ENCODE peak calls at places on chromosomes 5 and 9, in ten cellular contexts. One of them, this sample, is unnamed. For H3K4me1, the result is how much of the 10 kb centered on the place peaks cover.

GRCh38 chr5:179793470-179794139 is at the start of gene LTC4S:
- DNase-seq in psoas muscle: peak
- DNase-seq in adrenal gland: peak
- DNase-seq in stomach: peak
- DNase-seq in hepatocyte: no peak
- DNase-seq in IMR-90: peak
- DNase-seq in pancreas: peak
- DNase-seq in thoracic aorta: no peak
- DNase-seq in lung: peak
- DNase-seq in CD8-positive, alpha-beta T cell: no peak
- DNase-seq in this sample: peak

GRCh38 chr5:150779397-150780179 is 1.0 kb downstream of the SMIM3 start:
- DNase-seq in CD8-positive, alpha-beta T cell: no peak
- DNase-seq in lung: no peak
- DNase-seq in stomach: no peak
- DNase-seq in IMR-90: peak
- DNase-seq in pancreas: no peak
- DNase-seq in thoracic aorta: no peak
- DNase-seq in adrenal gland: no peak
- DNase-seq in psoas muscle: no peak
- DNase-seq in hepatocyte: no peak
- DNase-seq in this sample: no peak

GRCh38 chr9:91303741-91304140 is 58.0 kb downstream of the AUH start:
- DNase-seq in lung: no peak
- DNase-seq in stomach: no peak
- DNase-seq in adrenal gland: no peak
- DNase-seq in psoas muscle: no peak
- DNase-seq in hepatocyte: no peak
- DNase-seq in pancreas: no peak
- DNase-seq in IMR-90: no peak
- DNase-seq in thoracic aorta: no peak
- DNase-seq in CD8-positive, alpha-beta T cell: no peak
- DNase-seq in this sample: no peak

GRCh38 chr5:24788829-24789509 is 144.2 kb upstream of the CDH10 start:
- DNase-seq in hepatocyte: no peak
- DNase-seq in lung: no peak
- DNase-seq in stomach: no peak
- DNase-seq in CD8-positive, alpha-beta T cell: no peak
- DNase-seq in thoracic aorta: no peak
- DNase-seq in adrenal gland: no peak
- DNase-seq in psoas muscle: no peak
- DNase-seq in IMR-90: no peak
- DNase-seq in pancreas: no peak
- DNase-seq in this sample: no peak

GRCh38 chr9:6354072-6354686 is 26.0 kb downstream of the TPD52L3 start:
- DNase-seq in adrenal gland: no peak
- DNase-seq in CD8-positive, alpha-beta T cell: no peak
- DNase-seq in stomach: no peak
- DNase-seq in pancreas: no peak
- DNase-seq in IMR-90: peak
- DNase-seq in thoracic aorta: no peak
- DNase-seq in psoas muscle: no peak
- DNase-seq in hepatocyte: peak
- DNase-seq in lung: no peak
- DNase-seq in this sample: no peak

GRCh38 chr5:31758803-31759425 is 120.0 kb downstream of the PDZD2 start:
- DNase-seq in CD8-positive, alpha-beta T cell: no peak
- DNase-seq in thoracic aorta: no peak
- DNase-seq in stomach: no peak
- DNase-seq in psoas muscle: no peak
- DNase-seq in adrenal gland: no peak
- DNase-seq in hepatocyte: no peak
- DNase-seq in pancreas: no peak
- DNase-seq in IMR-90: no peak
- DNase-seq in lung: no peak
- DNase-seq in this sample: no peak

GRCh38 chr9:94153905-94154304 is 69.6 kb downstream of the PTPDC1 start:
- DNase-seq in pancreas: no peak
- DNase-seq in CD8-positive, alpha-beta T cell: no peak
- DNase-seq in thoracic aorta: no peak
- DNase-seq in stomach: no peak
- DNase-seq in adrenal gland: no peak
- DNase-seq in lung: no peak
- DNase-seq in psoas muscle: no peak
- DNase-seq in hepatocyte: no peak
- DNase-seq in IMR-90: no peak
- DNase-seq in this sample: no peak

GRCh38 chr5:14223372-14223771 is 80.2 kb downstream of the TRIO start:
- DNase-seq in CD8-positive, alpha-beta T cell: no peak
- DNase-seq in stomach: no peak
- DNase-seq in lung: no peak
- DNase-seq in psoas muscle: no peak
- DNase-seq in pancreas: no peak
- DNase-seq in thoracic aorta: no peak
- DNase-seq in hepatocyte: no peak
- DNase-seq in IMR-90: no peak
- DNase-seq in adrenal gland: no peak
- DNase-seq in this sample: no peak

GRCh38 chr9:116162241-116162781 is 8.7 kb downstream of the PAPPA start:
- DNase-seq in psoas muscle: no peak
- DNase-seq in hepatocyte: peak
- DNase-seq in pancreas: no peak
- DNase-seq in thoracic aorta: no peak
- DNase-seq in CD8-positive, alpha-beta T cell: no peak
- DNase-seq in IMR-90: no peak
- DNase-seq in lung: no peak
- DNase-seq in stomach: no peak
- DNase-seq in adrenal gland: no peak
- DNase-seq in this sample: no peak

GRCh38 chr9:116165912-116166311 is 12.3 kb downstream of the PAPPA start:
- DNase-seq in CD8-positive, alpha-beta T cell: no peak
- DNase-seq in psoas muscle: no peak
- DNase-seq in pancreas: no peak
- DNase-seq in IMR-90: peak
- DNase-seq in adrenal gland: no peak
- DNase-seq in lung: no peak
- DNase-seq in thoracic aorta: no peak
- DNase-seq in hepatocyte: no peak
- DNase-seq in stomach: no peak
- DNase-seq in this sample: no peak

GRCh38 chr9:116168231-116168630 is 14.6 kb downstream of the PAPPA start:
- DNase-seq in lung: no peak
- DNase-seq in hepatocyte: no peak
- DNase-seq in psoas muscle: no peak
- DNase-seq in adrenal gland: no peak
- DNase-seq in IMR-90: no peak
- DNase-seq in CD8-positive, alpha-beta T cell: no peak
- DNase-seq in thoracic aorta: no peak
- DNase-seq in pancreas: no peak
- DNase-seq in stomach: no peak
- DNase-seq in this sample: no peak

GRCh38 chr9:116163293-116164055 is 9.9 kb downstream of the PAPPA start:
- DNase-seq in CD8-positive, alpha-beta T cell: no peak
- DNase-seq in thoracic aorta: no peak
- DNase-seq in stomach: no peak
- DNase-seq in lung: no peak
- DNase-seq in hepatocyte: no peak
- DNase-seq in adrenal gland: no peak
- DNase-seq in IMR-90: no peak
- DNase-seq in psoas muscle: no peak
- DNase-seq in pancreas: no peak
- DNase-seq in this sample: no peak

DNA sequence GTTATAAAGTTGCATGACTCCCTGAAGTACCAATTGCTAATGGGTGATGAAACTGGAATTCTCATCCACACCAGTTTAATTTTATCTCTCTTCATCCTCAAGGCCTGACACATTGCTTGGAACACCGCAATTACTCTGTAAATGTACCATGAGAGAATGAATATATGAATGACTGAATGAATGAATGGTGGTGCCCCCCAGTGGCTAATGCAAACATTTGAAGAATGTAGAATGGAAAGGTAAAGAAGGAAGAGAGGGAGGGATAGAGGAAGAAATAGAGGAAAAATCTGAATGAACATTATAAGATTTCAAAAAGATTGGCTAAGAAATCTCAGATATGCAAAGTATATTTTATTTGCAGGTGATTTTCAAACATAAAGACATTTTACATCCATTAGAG is 13.1 kb downstream of the PAPPA start:
- DNase-seq in thoracic aorta: no peak
- DNase-seq in CD8-positive, alpha-beta T cell: no peak
- DNase-seq in lung: no peak
- DNase-seq in psoas muscle: no peak
- DNase-seq in hepatocyte: no peak
- DNase-seq in stomach: no peak
- DNase-seq in adrenal gland: no peak
- DNase-seq in IMR-90: no peak
- DNase-seq in pancreas: no peak
- DNase-seq in this sample: no peak
- TF ChIP-seq CTCF in thoracic aorta: no peak
- TF ChIP-seq CTCF in CD8-positive, alpha-beta T cell: no peak
- TF ChIP-seq CTCF in lung: no peak
- TF ChIP-seq CTCF in psoas muscle: peak
- TF ChIP-seq CTCF in hepatocyte: no peak
- TF ChIP-seq CTCF in stomach: no peak
- TF ChIP-seq CTCF in adrenal gland: no peak
- TF ChIP-seq CTCF in IMR-90: peak
- TF ChIP-seq CTCF in pancreas: no peak
- TF ChIP-seq CTCF in this sample: no peak

GRCh38 chr5:59071755-59072549 is 489.1 kb downstream of the RAB3C start:
- DNase-seq in hepatocyte: no peak
- DNase-seq in psoas muscle: no peak
- DNase-seq in adrenal gland: no peak
- DNase-seq in pancreas: no peak
- DNase-seq in IMR-90: no peak
- DNase-seq in lung: no peak
- DNase-seq in stomach: no peak
- DNase-seq in thoracic aorta: no peak
- DNase-seq in CD8-positive, alpha-beta T cell: no peak
- DNase-seq in this sample: no peak

GRCh38 chr5:59066367-59067163 is 483.7 kb downstream of the RAB3C start:
- DNase-seq in CD8-positive, alpha-beta T cell: no peak
- DNase-seq in stomach: no peak
- DNase-seq in hepatocyte: no peak
- DNase-seq in lung: no peak
- DNase-seq in IMR-90: peak
- DNase-seq in adrenal gland: no peak
- DNase-seq in pancreas: no peak
- DNase-seq in thoracic aorta: no peak
- DNase-seq in psoas muscle: peak
- DNase-seq in this sample: no peak

GRCh38 chr5:59065551-59065950 is 482.7 kb downstream of the RAB3C start:
- DNase-seq in lung: no peak
- DNase-seq in thoracic aorta: no peak
- DNase-seq in stomach: no peak
- DNase-seq in pancreas: no peak
- DNase-seq in IMR-90: peak
- DNase-seq in adrenal gland: no peak
- DNase-seq in psoas muscle: no peak
- DNase-seq in hepatocyte: no peak
- DNase-seq in CD8-positive, alpha-beta T cell: no peak
- DNase-seq in this sample: no peak

GRCh38 chr5:59067976-59068651 is 485.2 kb downstream of the RAB3C start:
- DNase-seq in adrenal gland: no peak
- DNase-seq in psoas muscle: no peak
- DNase-seq in thoracic aorta: no peak
- DNase-seq in pancreas: no peak
- DNase-seq in stomach: no peak
- DNase-seq in CD8-positive, alpha-beta T cell: no peak
- DNase-seq in IMR-90: peak
- DNase-seq in lung: no peak
- DNase-seq in hepatocyte: no peak
- DNase-seq in this sample: no peak

DNA sequence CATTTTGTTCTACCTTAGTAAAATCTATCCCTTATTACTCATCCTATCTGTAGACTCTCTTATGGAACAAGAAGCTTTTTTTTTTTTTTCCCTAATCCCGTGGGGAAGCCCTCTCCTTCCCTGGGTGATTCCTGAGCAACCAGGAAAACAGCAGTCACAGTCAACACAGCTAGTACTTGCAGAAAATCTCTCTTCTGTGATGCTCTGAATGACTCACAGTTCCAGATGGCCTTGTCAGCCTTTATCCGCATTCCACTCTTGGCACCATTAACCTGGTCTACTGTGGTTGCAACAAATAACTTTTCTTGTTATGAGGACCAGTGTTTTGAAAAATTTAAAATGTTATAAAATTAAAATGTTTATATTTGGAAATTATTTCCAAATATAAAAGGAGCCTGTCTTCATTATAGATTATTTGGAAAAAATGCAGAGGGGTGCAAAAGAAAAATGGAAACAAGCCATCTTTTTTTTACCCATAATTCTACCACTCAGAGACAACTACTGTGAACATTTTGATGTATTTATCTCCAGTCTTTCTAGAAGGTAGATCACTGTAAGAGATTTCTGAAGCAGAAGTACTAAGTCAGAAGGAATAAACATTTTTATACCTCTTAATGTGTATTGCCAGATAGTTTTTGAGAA is 486.7 kb downstream of the RAB3C start:
- DNase-seq in pancreas: no peak
- DNase-seq in IMR-90: peak
- DNase-seq in stomach: no peak
- DNase-seq in CD8-positive, alpha-beta T cell: no peak
- DNase-seq in psoas muscle: no peak
- DNase-seq in thoracic aorta: no peak
- DNase-seq in hepatocyte: peak
- DNase-seq in adrenal gland: peak
- DNase-seq in lung: no peak
- DNase-seq in this sample: no peak
- H3K4me1 ChIP-seq in pancreas: under half
- H3K4me1 ChIP-seq in IMR-90: under half
- H3K4me1 ChIP-seq in stomach: under half
- H3K4me1 ChIP-seq in CD8-positive, alpha-beta T cell: under half
- H3K4me1 ChIP-seq in psoas muscle: under half
- H3K4me1 ChIP-seq in thoracic aorta: under half
- H3K4me1 ChIP-seq in hepatocyte: under half
- H3K4me1 ChIP-seq in adrenal gland: under half
- H3K4me1 ChIP-seq in lung: under half
- H3K4me1 ChIP-seq in this sample: under half

GRCh38 chr9:87613265-87614111 is 112.4 kb upstream of the CTSL start:
- DNase-seq in hepatocyte: no peak
- DNase-seq in IMR-90: no peak
- DNase-seq in stomach: peak
- DNase-seq in adrenal gland: peak
- DNase-seq in lung: peak
- DNase-seq in CD8-positive, alpha-beta T cell: no peak
- DNase-seq in thoracic aorta: no peak
- DNase-seq in psoas muscle: no peak
- DNase-seq in pancreas: no peak
- DNase-seq in this sample: no peak
- H3K27ac ChIP-seq in hepatocyte: peak
- H3K27ac ChIP-seq in IMR-90: no peak
- H3K27ac ChIP-seq in stomach: peak
- H3K27ac ChIP-seq in adrenal gland: no peak
- H3K27ac ChIP-seq in lung: no peak
- H3K27ac ChIP-seq in CD8-positive, alpha-beta T cell: no peak
- H3K27ac ChIP-seq in thoracic aorta: no peak
- H3K27ac ChIP-seq in psoas muscle: no peak
- H3K27ac ChIP-seq in pancreas: peak
- H3K27ac ChIP-seq in this sample: no peak

DNA sequence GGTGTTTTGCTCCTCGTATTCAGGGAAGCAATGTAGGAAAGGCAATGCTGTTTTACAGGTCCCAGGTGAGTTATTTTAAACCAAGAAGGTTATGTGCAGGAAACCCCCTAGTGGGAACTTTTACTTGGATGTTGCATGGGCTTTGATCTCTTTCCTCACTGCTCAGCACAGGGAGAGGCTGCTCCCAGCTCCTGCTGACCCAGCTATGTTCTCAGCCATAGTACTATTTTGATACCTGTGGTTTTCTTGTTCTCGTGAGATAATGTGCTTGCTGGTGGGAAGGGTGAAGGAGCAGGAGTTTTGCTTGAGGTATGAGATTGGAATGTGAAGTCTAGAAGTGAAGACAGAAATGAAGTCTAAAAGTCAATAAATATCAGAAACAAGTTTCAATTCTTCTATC is 265.6 kb upstream of the FBXL7 start:
- DNase-seq in IMR-90: peak
- DNase-seq in CD8-positive, alpha-beta T cell: no peak
- DNase-seq in thoracic aorta: no peak
- DNase-seq in lung: no peak
- DNase-seq in psoas muscle: no peak
- DNase-seq in adrenal gland: no peak
- DNase-seq in hepatocyte: no peak
- DNase-seq in pancreas: no peak
- DNase-seq in stomach: no peak
- DNase-seq in this sample: no peak
- TF ChIP-seq CTCF in IMR-90: no peak
- TF ChIP-seq CTCF in CD8-positive, alpha-beta T cell: no peak
- TF ChIP-seq CTCF in thoracic aorta: no peak
- TF ChIP-seq CTCF in lung: no peak
- TF ChIP-seq CTCF in psoas muscle: no peak
- TF ChIP-seq CTCF in adrenal gland: no peak
- TF ChIP-seq CTCF in hepatocyte: no peak
- TF ChIP-seq CTCF in pancreas: no peak
- TF ChIP-seq CTCF in stomach: no peak
- TF ChIP-seq CTCF in this sample: no peak

This sample was measured in ascending aorta.